ENCODE peak calls at places on chromosomes 5 and 9, in six cellular contexts. C is K562, X is breast epithelium, R is transverse colon, P is HL-60, N is upper lobe of left lung. G is an unnamed sample.

GRCh38 chr5:3301316-3301715 is 294.3 kb upstream of the IRX1 start:
- DNase-seq in C (no peak), X (no peak), R (no peak), P (no peak), N (no peak), G (no peak)

GRCh38 chr5:600551-601541 is 11.3 kb upstream of the CEP72 start:
- DNase-seq in C (no peak), X (no peak), R (peak; percentile 27), P (no peak), N (no peak), G (no peak)

GRCh38 chr5:74673011-74673790 is 11.8 kb upstream of the HEXB start:
- DNase-seq in C (peak; percentile 24), X (no peak), R (no peak), P (no peak), N (no peak), G (peak; percentile 52)

GRCh38 chr5:54017580-54017979 is 292.8 kb downstream of the ARL15 start:
- DNase-seq in C (no peak), X (no peak), R (no peak), P (no peak), N (no peak), G (no peak)

GRCh38 chr9:4654538-4654937 is 7.6 kb upstream of the PLPP6 start:
- DNase-seq in C (no peak), X (no peak), R (no peak), P (no peak), N (peak; percentile 21), G (no peak)

GRCh38 chr9:70406446-70406862 is 8.0 kb downstream of the KLF9 start:
- DNase-seq in C (peak; percentile 40), X (peak; percentile 18), R (peak; percentile 33), P (no peak), N (no peak), G (no peak)

GRCh38 chr5:168047669-168048111 is 243.8 kb upstream of the WWC1 start:
- DNase-seq in C (no peak), X (no peak), R (no peak), P (no peak), N (no peak), G (no peak)

GRCh38 chr5:14038341-14038959 is 94.0 kb upstream of the DNAH5 start:
- DNase-seq in C (peak; percentile 6), X (no peak), R (no peak), P (no peak), N (no peak), G (no peak)

GRCh38 chr9:18821794-18822193 is 211.2 kb downstream of the SAXO1 start:
- DNase-seq in C (peak; percentile 3), X (no peak), R (no peak), P (no peak), N (no peak), G (no peak)

GRCh38 chr9:27945386-27945785 is 372.1 kb upstream of the C9orf72 start:
- DNase-seq in C (no peak), X (no peak), R (no peak), P (no peak), N (no peak), G (no peak)

GRCh38 chr5:90640484-90641059 is 82.0 kb downstream of the ADGRV1 start:
- DNase-seq in C (peak; percentile 78), X (peak; percentile 45), R (no peak), P (no peak), N (no peak), G (no peak)

GRCh38 chr5:145484195-145484594 is 350.9 kb downstream of the PRELID2 start:
- DNase-seq in C (no peak), X (no peak), R (no peak), P (no peak), N (no peak), G (no peak)

GRCh38 chr5:151758430-151759241 is at the start of gene ATOX1:
- DNase-seq in C (peak; percentile 95), X (peak; percentile 88), R (peak; percentile 94), P (peak; percentile 71), N (peak; percentile 98), G (no peak)

GRCh38 chr9:4105183-4105582 is 194.7 kb downstream of the GLIS3 start:
- DNase-seq in C (no peak), X (no peak), R (no peak), P (no peak), N (no peak), G (no peak)

GRCh38 chr5:134139377-134139851 is 24.9 kb downstream of the TCF7 start:
- DNase-seq in C (no peak), X (peak; percentile 16), R (no peak), P (no peak), N (no peak), G (no peak)

GRCh38 chr5:151234476-151235238 is 10.8 kb upstream of the CCDC69 start:
- DNase-seq in C (no peak), X (peak; percentile 50), R (peak; percentile 79), P (no peak), N (peak; percentile 81), G (no peak)

GRCh38 chr9:79037338-79037737 is 534.4 kb upstream of the TLE4 start:
- DNase-seq in C (no peak), X (no peak), R (no peak), P (no peak), N (peak; percentile 72), G (no peak)

DNA sequence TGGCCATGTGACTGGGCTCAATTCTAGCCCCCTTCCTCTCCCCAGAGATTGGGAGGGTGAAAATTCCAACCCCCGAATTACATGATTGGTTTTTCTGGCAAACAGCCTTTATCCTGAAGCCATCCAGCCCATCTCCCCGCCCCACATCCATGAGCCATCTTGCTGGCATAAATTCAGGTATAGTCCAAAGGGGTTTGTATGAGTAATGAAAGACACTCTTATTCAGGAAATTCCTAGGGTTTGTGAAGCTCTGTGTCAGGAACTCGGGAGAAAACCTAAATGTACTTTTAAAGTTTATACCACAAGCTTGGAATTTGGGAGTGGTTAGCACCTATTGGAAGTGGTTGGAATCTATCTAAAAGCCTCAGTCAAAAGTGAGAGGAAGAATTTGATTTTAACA is 80.6 kb upstream of the SIMC1 start:
- DNase-seq in C (no peak), X (no peak), R (no peak), P (no peak), N (no peak), G (no peak)
- TF ChIP-seq POLR2AphosphoS5 in C (no peak), X (no peak), R (no peak), P (no peak), N (no peak), G (no peak)

DNA sequence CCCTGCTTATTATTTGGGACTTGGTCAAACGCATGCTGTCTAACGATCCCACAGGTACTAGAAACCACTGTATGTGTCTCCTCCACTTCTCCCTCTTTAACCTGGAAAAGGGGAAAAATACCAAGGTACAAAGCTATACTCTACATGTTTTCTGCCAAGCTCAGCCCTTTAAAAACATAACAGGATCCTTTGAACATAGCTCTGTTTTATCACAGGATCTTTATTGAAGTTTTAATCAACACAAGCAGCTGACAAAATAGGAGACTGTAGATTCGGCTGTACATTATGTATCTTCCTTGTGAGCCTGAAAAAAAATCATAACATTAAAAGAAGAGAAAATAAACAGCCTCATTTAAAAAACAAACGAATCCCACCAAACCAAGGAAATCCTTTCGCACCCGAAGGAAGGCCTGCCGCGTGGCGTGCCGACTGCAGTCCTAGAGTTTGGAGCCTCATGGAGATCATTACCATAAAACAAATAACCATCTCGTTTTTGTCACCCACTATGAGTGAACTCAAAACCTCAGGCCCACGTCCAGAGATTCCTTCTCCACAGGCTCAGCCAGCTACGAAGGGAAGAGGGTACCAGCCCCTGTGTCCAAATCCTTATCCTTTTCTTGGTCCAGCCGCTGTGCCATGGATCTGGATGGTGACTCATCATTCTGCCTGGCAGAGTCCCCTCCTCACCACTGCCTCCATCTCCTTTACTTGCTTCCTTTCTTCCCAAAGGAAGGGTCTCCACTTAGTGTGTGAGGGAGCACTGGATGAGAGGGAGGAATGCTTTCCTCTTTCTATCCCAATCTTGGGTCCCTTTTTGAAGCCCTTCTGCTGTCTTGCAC is 651.1 kb downstream of the CCDC171 start:
- DNase-seq in C (no peak), X (no peak), R (no peak), P (no peak), N (peak; percentile 40), G (no peak)
- TF ChIP-seq POLR2AphosphoS5 in C (no peak), X (no peak), R (no peak), P (no peak), N (no peak), G (no peak)

GRCh38 chr9:97980918-97981827 is 2.0 kb upstream of the ANP32B start:
- DNase-seq in C (peak; percentile 67), X (peak; percentile 71), R (peak; percentile 28), P (no peak), N (no peak), G (no peak)

GRCh38 chr9:97983524-97984187 is 515 bp downstream of the ANP32B start:
- DNase-seq in C (peak; percentile 71), X (no peak), R (peak; percentile 68), P (no peak), N (peak; percentile 93), G (no peak)

GRCh38 chr9:97981828-97982164 is 1.3 kb upstream of the ANP32B start:
- DNase-seq in C (peak; percentile 56), X (no peak), R (no peak), P (no peak), N (no peak), G (no peak)

GRCh38 chr9:97982719-97983523 is at the start of gene ANP32B:
- DNase-seq in C (peak; percentile 97), X (peak; percentile 88), R (peak; percentile 94), P (peak; percentile 87), N (peak; percentile 99), G (peak; percentile 50)

DNA sequence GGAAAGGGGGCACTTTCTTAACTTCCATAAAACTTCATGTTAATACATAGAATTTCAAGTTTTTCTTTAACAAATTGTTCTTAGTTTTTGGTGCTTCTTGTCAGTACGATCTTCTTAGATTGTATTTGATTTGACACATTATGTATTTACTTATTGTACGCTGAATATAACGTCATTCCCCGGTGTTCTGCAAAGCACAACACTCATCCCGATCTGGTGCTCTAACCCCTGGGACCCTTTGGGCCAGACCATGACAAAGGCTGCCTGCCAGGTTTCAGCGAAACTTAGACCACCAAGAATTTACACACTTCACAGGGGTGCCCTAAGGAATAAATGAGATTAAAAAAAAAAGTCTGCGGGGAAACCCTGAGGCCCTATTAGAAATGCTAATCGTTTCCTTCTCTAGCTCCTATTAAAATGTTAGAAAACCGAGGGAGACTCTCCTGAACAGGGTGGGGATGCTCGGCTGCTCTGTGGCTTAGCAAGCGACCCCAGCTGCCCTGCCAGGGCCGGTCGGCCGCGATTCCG is 886 bp upstream of the ANP32B start:
- DNase-seq in C (peak; percentile 60), X (no peak), R (no peak), P (no peak), N (no peak), G (peak; percentile 30)
- TF ChIP-seq POLR2AphosphoS5 in C (no peak), X (no peak), R (no peak), P (no peak), N (no peak), G (no peak)

DNA sequence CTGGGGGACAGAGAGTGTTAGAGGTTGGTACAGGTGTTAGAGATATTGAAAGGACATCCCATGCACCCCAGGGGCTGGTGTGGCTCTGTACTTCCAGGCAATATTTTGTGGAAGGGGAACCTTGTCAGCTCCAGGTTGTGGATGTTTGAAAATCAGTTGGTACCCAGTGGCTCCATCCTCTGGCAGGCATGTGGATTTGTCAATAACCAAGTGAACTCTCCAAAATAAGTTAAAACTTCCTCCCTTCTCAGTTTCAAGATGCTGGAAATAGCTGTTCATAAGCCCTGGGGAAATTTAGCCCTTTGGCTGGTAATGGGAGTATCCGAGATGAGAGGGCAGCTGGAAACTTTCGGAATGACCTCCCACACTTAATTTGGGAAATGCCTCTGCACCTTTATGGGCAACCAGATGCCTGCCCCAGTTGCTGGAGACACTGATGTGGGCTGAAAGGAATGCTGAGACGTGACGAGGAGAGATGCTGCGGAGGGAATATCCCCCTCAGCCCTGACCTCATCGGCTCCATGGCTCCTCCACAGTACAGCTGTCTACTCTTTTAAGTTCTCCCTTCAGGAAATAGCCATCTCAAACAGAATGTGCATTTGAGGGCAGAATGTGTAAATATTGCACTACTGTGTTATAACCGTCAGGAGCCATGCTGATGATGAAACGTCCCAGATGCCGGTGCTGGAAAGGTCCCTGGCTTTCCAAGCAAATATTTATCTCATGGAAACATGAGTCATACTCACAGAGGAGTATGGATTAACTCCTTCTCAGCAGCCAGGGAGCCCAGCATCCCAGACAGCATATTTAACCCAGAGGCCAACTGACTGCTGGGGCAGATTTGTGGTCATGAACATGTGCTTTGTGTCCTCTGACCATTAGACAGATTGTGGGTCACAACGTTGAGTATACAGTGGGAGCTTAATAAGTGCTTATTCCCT is 29.5 kb downstream of the TGFBI start:
- DNase-seq in C (no peak), X (peak; percentile 43), R (peak; percentile 54), P (no peak), N (no peak), G (no peak)
- TF ChIP-seq POLR2AphosphoS5 in C (no peak), X (no peak), R (peak; percentile 87), P (no peak), N (peak; percentile 79), G (no peak)

G was measured in SK-N-MC.